ENCODE peak calls at places on chromosome 9, in four cellular contexts. G is activated CD4-positive, CD25-positive, alpha-beta regulatory T cell; I is heart right ventricle; X is KBM-7. E is an unnamed sample.

GRCh38 chr9:109771796-109772525 is 8.0 kb upstream of the PALM2AKAP2 start:
- DNase-seq in G (no peak), I (peak), X (no peak), E (no peak)

GRCh38 chr9:107870221-107870620 is 380.7 kb upstream of the KLF4 start:
- DNase-seq in G (no peak), I (no peak), X (no peak), E (no peak)

GRCh38 chr9:19615036-19615435 is 173.8 kb downstream of the SLC24A2 start:
- DNase-seq in G (no peak), I (no peak), X (no peak), E (no peak)

GRCh38 chr9:128494108-128494742 is 10.3 kb upstream of the GLE1 start:
- DNase-seq in G (no peak), I (peak), X (peak), E (no peak)

GRCh38 chr9:122122903-122123632 is 30.0 kb upstream of the TTLL11 start:
- DNase-seq in G (no peak), I (peak), X (peak), E (peak)

GRCh38 chr9:76701441-76702031 is 62.7 kb upstream of the PCA3 start:
- DNase-seq in G (no peak), I (no peak), X (no peak), E (no peak)

GRCh38 chr9:121529237-121529987 is 29.8 kb upstream of the GGTA1 start:
- DNase-seq in G (no peak), I (peak), X (no peak), E (no peak)

GRCh38 chr9:4417578-4418325 is 72.5 kb upstream of the SLC1A1 start:
- DNase-seq in G (no peak), I (no peak), X (no peak), E (no peak)

GRCh38 chr9:83403864-83404263 is 134.3 kb downstream of the FRMD3 start:
- DNase-seq in G (no peak), I (no peak), X (no peak), E (no peak)

GRCh38 chr9:133717113-133718031 is 20.8 kb downstream of the SARDH start:
- DNase-seq in G (no peak), I (no peak), X (no peak), E (no peak)

GRCh38 chr9:112180387-112180881 is 5.3 kb upstream of the SUSD1 start:
- DNase-seq in G (no peak), I (no peak), X (peak), E (no peak)

GRCh38 chr9:129312251-129312650 is 134.2 kb upstream of the IER5L start:
- DNase-seq in G (no peak), I (no peak), X (no peak), E (no peak)

GRCh38 chr9:124256517-124257069 is 1.2 kb upstream of the NEK6 start:
- DNase-seq in G (no peak), I (no peak), X (no peak), E (no peak)

GRCh38 chr9:91485006-91485405 is 61.4 kb upstream of the NFIL3 start:
- DNase-seq in G (no peak), I (no peak), X (no peak), E (no peak)

GRCh38 chr9:749712-750111 is 91.8 kb upstream of the DMRT1 start:
- DNase-seq in G (no peak), I (no peak), X (peak), E (no peak)

GRCh38 chr9:104941597-104941996 is 13.6 kb upstream of the ABCA1 start:
- DNase-seq in G (no peak), I (no peak), X (no peak), E (no peak)

GRCh38 chr9:2134391-2134790 is 119.2 kb downstream of the SMARCA2 start:
- DNase-seq in G (no peak), I (no peak), X (no peak), E (no peak)

GRCh38 chr9:124721109-124721850 is 49.8 kb downstream of the NR6A1 start:
- DNase-seq in G (no peak), I (no peak), X (no peak), E (no peak)

GRCh38 chr9:127606043-127606442 is 6.0 kb upstream of the STXBP1 start:
- DNase-seq in G (no peak), I (no peak), X (no peak), E (no peak)

GRCh38 chr9:107336718-107337360 is 53.8 kb downstream of the RAD23B start:
- DNase-seq in G (no peak), I (no peak), X (no peak), E (no peak)

GRCh38 chr9:5621327-5621726 is 7.6 kb upstream of the RIC1 start:
- DNase-seq in G (no peak), I (no peak), X (no peak), E (no peak)

GRCh38 chr9:94685359-94685758 is 41.1 kb upstream of the AOPEP start:
- DNase-seq in G (no peak), I (no peak), X (no peak), E (no peak)

GRCh38 chr9:93657331-93658111 is 81.1 kb downstream of the PHF2 start:
- DNase-seq in G (no peak), I (no peak), X (no peak), E (no peak)